ENCODE peak calls at places on chromosomes 13 and 19, in eight cellular contexts. One of them, this sample, is unnamed.

GRCh38 chr19:15072930-15073647 is 8.9 kb upstream of the OR1I1 start:
- DNase-seq in stimulated activated CD4-positive, alpha-beta T cell treated with anti-CD3 and anti-CD28 coated beads, TNF-alpha, amount 100 ng/mL, for 1 hour: no peak
- DNase-seq in activated CD4-positive, alpha-beta T cell treated with anti-CD3 and anti-CD28 coated beads for 24 hours: no peak
- DNase-seq in frontal cortex: no peak
- DNase-seq in Ammon's horn: no peak
- DNase-seq in choroid plexus epithelial cell: no peak
- DNase-seq in T-helper 2 cell: no peak
- DNase-seq in AG08396: no peak
- DNase-seq in this sample: no peak

GRCh38 chr19:23789246-23789645 is 30.6 kb upstream of the ZNF681 start:
- DNase-seq in stimulated activated CD4-positive, alpha-beta T cell treated with anti-CD3 and anti-CD28 coated beads, TNF-alpha, amount 100 ng/mL, for 1 hour: no peak
- DNase-seq in activated CD4-positive, alpha-beta T cell treated with anti-CD3 and anti-CD28 coated beads for 24 hours: no peak
- DNase-seq in frontal cortex: no peak
- DNase-seq in Ammon's horn: no peak
- DNase-seq in choroid plexus epithelial cell: no peak
- DNase-seq in T-helper 2 cell: no peak
- DNase-seq in AG08396: no peak
- DNase-seq in this sample: no peak

GRCh38 chr19:8580710-8581281 is 3.6 kb upstream of the MYO1F start:
- DNase-seq in stimulated activated CD4-positive, alpha-beta T cell treated with anti-CD3 and anti-CD28 coated beads, TNF-alpha, amount 100 ng/mL, for 1 hour: peak
- DNase-seq in activated CD4-positive, alpha-beta T cell treated with anti-CD3 and anti-CD28 coated beads for 24 hours: peak
- DNase-seq in frontal cortex: peak
- DNase-seq in Ammon's horn: peak
- DNase-seq in choroid plexus epithelial cell: peak
- DNase-seq in T-helper 2 cell: peak
- DNase-seq in AG08396: peak
- DNase-seq in this sample: peak

GRCh38 chr19:11538232-11539036 is at the start of gene CNN1:
- DNase-seq in stimulated activated CD4-positive, alpha-beta T cell treated with anti-CD3 and anti-CD28 coated beads, TNF-alpha, amount 100 ng/mL, for 1 hour: no peak
- DNase-seq in activated CD4-positive, alpha-beta T cell treated with anti-CD3 and anti-CD28 coated beads for 24 hours: no peak
- DNase-seq in frontal cortex: no peak
- DNase-seq in Ammon's horn: no peak
- DNase-seq in choroid plexus epithelial cell: peak
- DNase-seq in T-helper 2 cell: no peak
- DNase-seq in AG08396: peak
- DNase-seq in this sample: no peak

GRCh38 chr19:1126984-1127760 is 23.4 kb downstream of the GPX4 start:
- DNase-seq in stimulated activated CD4-positive, alpha-beta T cell treated with anti-CD3 and anti-CD28 coated beads, TNF-alpha, amount 100 ng/mL, for 1 hour: no peak
- DNase-seq in activated CD4-positive, alpha-beta T cell treated with anti-CD3 and anti-CD28 coated beads for 24 hours: no peak
- DNase-seq in frontal cortex: no peak
- DNase-seq in Ammon's horn: no peak
- DNase-seq in choroid plexus epithelial cell: no peak
- DNase-seq in T-helper 2 cell: no peak
- DNase-seq in AG08396: no peak
- DNase-seq in this sample: no peak

GRCh38 chr19:6890421-6890913 is 3.1 kb downstream of the ADGRE1 start:
- DNase-seq in stimulated activated CD4-positive, alpha-beta T cell treated with anti-CD3 and anti-CD28 coated beads, TNF-alpha, amount 100 ng/mL, for 1 hour: no peak
- DNase-seq in activated CD4-positive, alpha-beta T cell treated with anti-CD3 and anti-CD28 coated beads for 24 hours: no peak
- DNase-seq in frontal cortex: no peak
- DNase-seq in Ammon's horn: no peak
- DNase-seq in choroid plexus epithelial cell: no peak
- DNase-seq in T-helper 2 cell: no peak
- DNase-seq in AG08396: no peak
- DNase-seq in this sample: no peak

GRCh38 chr19:12668937-12669271 is 2.3 kb downstream of the WDR83 start:
- DNase-seq in stimulated activated CD4-positive, alpha-beta T cell treated with anti-CD3 and anti-CD28 coated beads, TNF-alpha, amount 100 ng/mL, for 1 hour: peak
- DNase-seq in activated CD4-positive, alpha-beta T cell treated with anti-CD3 and anti-CD28 coated beads for 24 hours: no peak
- DNase-seq in frontal cortex: no peak
- DNase-seq in Ammon's horn: peak
- DNase-seq in choroid plexus epithelial cell: peak
- DNase-seq in T-helper 2 cell: peak
- DNase-seq in AG08396: peak
- DNase-seq in this sample: peak

GRCh38 chr13:72062566-72062965 is 195.6 kb upstream of the DACH1 start:
- DNase-seq in stimulated activated CD4-positive, alpha-beta T cell treated with anti-CD3 and anti-CD28 coated beads, TNF-alpha, amount 100 ng/mL, for 1 hour: no peak
- DNase-seq in activated CD4-positive, alpha-beta T cell treated with anti-CD3 and anti-CD28 coated beads for 24 hours: no peak
- DNase-seq in frontal cortex: no peak
- DNase-seq in Ammon's horn: no peak
- DNase-seq in choroid plexus epithelial cell: no peak
- DNase-seq in T-helper 2 cell: no peak
- DNase-seq in AG08396: no peak
- DNase-seq in this sample: no peak

GRCh38 chr19:4007021-4007835 is at the start of gene PIAS4:
- DNase-seq in stimulated activated CD4-positive, alpha-beta T cell treated with anti-CD3 and anti-CD28 coated beads, TNF-alpha, amount 100 ng/mL, for 1 hour: peak
- DNase-seq in activated CD4-positive, alpha-beta T cell treated with anti-CD3 and anti-CD28 coated beads for 24 hours: peak
- DNase-seq in frontal cortex: peak
- DNase-seq in Ammon's horn: peak
- DNase-seq in choroid plexus epithelial cell: peak
- DNase-seq in T-helper 2 cell: peak
- DNase-seq in AG08396: peak
- DNase-seq in this sample: peak

GRCh38 chr13:105703843-105704242 is 831.6 kb downstream of the EFNB2 start:
- DNase-seq in stimulated activated CD4-positive, alpha-beta T cell treated with anti-CD3 and anti-CD28 coated beads, TNF-alpha, amount 100 ng/mL, for 1 hour: no peak
- DNase-seq in activated CD4-positive, alpha-beta T cell treated with anti-CD3 and anti-CD28 coated beads for 24 hours: no peak
- DNase-seq in frontal cortex: no peak
- DNase-seq in Ammon's horn: no peak
- DNase-seq in choroid plexus epithelial cell: no peak
- DNase-seq in T-helper 2 cell: no peak
- DNase-seq in AG08396: no peak
- DNase-seq in this sample: no peak

GRCh38 chr13:114148521-114148855 is 16.1 kb upstream of the RASA3 start:
- DNase-seq in stimulated activated CD4-positive, alpha-beta T cell treated with anti-CD3 and anti-CD28 coated beads, TNF-alpha, amount 100 ng/mL, for 1 hour: peak
- DNase-seq in activated CD4-positive, alpha-beta T cell treated with anti-CD3 and anti-CD28 coated beads for 24 hours: no peak
- DNase-seq in frontal cortex: no peak
- DNase-seq in Ammon's horn: no peak
- DNase-seq in choroid plexus epithelial cell: no peak
- DNase-seq in T-helper 2 cell: peak
- DNase-seq in AG08396: no peak
- DNase-seq in this sample: peak

GRCh38 chr19:18541992-18542935 is 1.1 kb downstream of the FKBP8 start:
- DNase-seq in stimulated activated CD4-positive, alpha-beta T cell treated with anti-CD3 and anti-CD28 coated beads, TNF-alpha, amount 100 ng/mL, for 1 hour: no peak
- DNase-seq in activated CD4-positive, alpha-beta T cell treated with anti-CD3 and anti-CD28 coated beads for 24 hours: no peak
- DNase-seq in frontal cortex: peak
- DNase-seq in Ammon's horn: peak
- DNase-seq in choroid plexus epithelial cell: no peak
- DNase-seq in T-helper 2 cell: no peak
- DNase-seq in AG08396: no peak
- DNase-seq in this sample: peak

GRCh38 chr19:58033741-58034475 is at the start of gene ZSCAN1:
- DNase-seq in stimulated activated CD4-positive, alpha-beta T cell treated with anti-CD3 and anti-CD28 coated beads, TNF-alpha, amount 100 ng/mL, for 1 hour: no peak
- DNase-seq in activated CD4-positive, alpha-beta T cell treated with anti-CD3 and anti-CD28 coated beads for 24 hours: no peak
- DNase-seq in frontal cortex: peak
- DNase-seq in Ammon's horn: peak
- DNase-seq in choroid plexus epithelial cell: peak
- DNase-seq in T-helper 2 cell: no peak
- DNase-seq in AG08396: peak
- DNase-seq in this sample: no peak

GRCh38 chr13:52739468-52740071 is at the start of gene CNMD:
- DNase-seq in stimulated activated CD4-positive, alpha-beta T cell treated with anti-CD3 and anti-CD28 coated beads, TNF-alpha, amount 100 ng/mL, for 1 hour: no peak
- DNase-seq in activated CD4-positive, alpha-beta T cell treated with anti-CD3 and anti-CD28 coated beads for 24 hours: no peak
- DNase-seq in frontal cortex: no peak
- DNase-seq in Ammon's horn: no peak
- DNase-seq in choroid plexus epithelial cell: no peak
- DNase-seq in T-helper 2 cell: no peak
- DNase-seq in AG08396: no peak
- DNase-seq in this sample: no peak

GRCh38 chr19:21117041-21117907 is 24.6 kb upstream of the ZNF431 start:
- DNase-seq in stimulated activated CD4-positive, alpha-beta T cell treated with anti-CD3 and anti-CD28 coated beads, TNF-alpha, amount 100 ng/mL, for 1 hour: no peak
- DNase-seq in activated CD4-positive, alpha-beta T cell treated with anti-CD3 and anti-CD28 coated beads for 24 hours: no peak
- DNase-seq in frontal cortex: no peak
- DNase-seq in Ammon's horn: no peak
- DNase-seq in choroid plexus epithelial cell: peak
- DNase-seq in T-helper 2 cell: no peak
- DNase-seq in AG08396: no peak
- DNase-seq in this sample: no peak

GRCh38 chr19:18541258-18541991 is 1.9 kb downstream of the FKBP8 start:
- DNase-seq in stimulated activated CD4-positive, alpha-beta T cell treated with anti-CD3 and anti-CD28 coated beads, TNF-alpha, amount 100 ng/mL, for 1 hour: no peak
- DNase-seq in activated CD4-positive, alpha-beta T cell treated with anti-CD3 and anti-CD28 coated beads for 24 hours: no peak
- DNase-seq in frontal cortex: no peak
- DNase-seq in Ammon's horn: peak
- DNase-seq in choroid plexus epithelial cell: no peak
- DNase-seq in T-helper 2 cell: no peak
- DNase-seq in AG08396: no peak
- DNase-seq in this sample: no peak

GRCh38 chr13:21326155-21327030 is 132.7 kb downstream of the ZDHHC20 start:
- DNase-seq in stimulated activated CD4-positive, alpha-beta T cell treated with anti-CD3 and anti-CD28 coated beads, TNF-alpha, amount 100 ng/mL, for 1 hour: no peak
- DNase-seq in activated CD4-positive, alpha-beta T cell treated with anti-CD3 and anti-CD28 coated beads for 24 hours: peak
- DNase-seq in frontal cortex: no peak
- DNase-seq in Ammon's horn: peak
- DNase-seq in choroid plexus epithelial cell: peak
- DNase-seq in T-helper 2 cell: no peak
- DNase-seq in AG08396: peak
- DNase-seq in this sample: no peak

GRCh38 chr19:40799558-40800338 is 757 bp downstream of the EGLN2 start:
- DNase-seq in stimulated activated CD4-positive, alpha-beta T cell treated with anti-CD3 and anti-CD28 coated beads, TNF-alpha, amount 100 ng/mL, for 1 hour: no peak
- DNase-seq in activated CD4-positive, alpha-beta T cell treated with anti-CD3 and anti-CD28 coated beads for 24 hours: no peak
- DNase-seq in frontal cortex: peak
- DNase-seq in Ammon's horn: peak
- DNase-seq in choroid plexus epithelial cell: peak
- DNase-seq in T-helper 2 cell: no peak
- DNase-seq in AG08396: peak
- DNase-seq in this sample: peak

GRCh38 chr19:49224856-49225255 is 67.3 kb downstream of the TRPM4 start:
- DNase-seq in stimulated activated CD4-positive, alpha-beta T cell treated with anti-CD3 and anti-CD28 coated beads, TNF-alpha, amount 100 ng/mL, for 1 hour: no peak
- DNase-seq in activated CD4-positive, alpha-beta T cell treated with anti-CD3 and anti-CD28 coated beads for 24 hours: no peak
- DNase-seq in frontal cortex: no peak
- DNase-seq in Ammon's horn: no peak
- DNase-seq in choroid plexus epithelial cell: peak
- DNase-seq in T-helper 2 cell: no peak
- DNase-seq in AG08396: peak
- DNase-seq in this sample: no peak

GRCh38 chr19:1172353-1173159 is 1.5 kb downstream of the SBNO2 start:
- DNase-seq in stimulated activated CD4-positive, alpha-beta T cell treated with anti-CD3 and anti-CD28 coated beads, TNF-alpha, amount 100 ng/mL, for 1 hour: no peak
- DNase-seq in activated CD4-positive, alpha-beta T cell treated with anti-CD3 and anti-CD28 coated beads for 24 hours: no peak
- DNase-seq in frontal cortex: peak
- DNase-seq in Ammon's horn: peak
- DNase-seq in choroid plexus epithelial cell: peak
- DNase-seq in T-helper 2 cell: no peak
- DNase-seq in AG08396: peak
- DNase-seq in this sample: no peak

GRCh38 chr13:109628251-109628699 is 158.1 kb downstream of the IRS2 start:
- DNase-seq in stimulated activated CD4-positive, alpha-beta T cell treated with anti-CD3 and anti-CD28 coated beads, TNF-alpha, amount 100 ng/mL, for 1 hour: no peak
- DNase-seq in activated CD4-positive, alpha-beta T cell treated with anti-CD3 and anti-CD28 coated beads for 24 hours: no peak
- DNase-seq in frontal cortex: no peak
- DNase-seq in Ammon's horn: no peak
- DNase-seq in choroid plexus epithelial cell: peak
- DNase-seq in T-helper 2 cell: no peak
- DNase-seq in AG08396: peak
- DNase-seq in this sample: no peak

GRCh38 chr19:28581468-28581770 is 631.5 kb downstream of the UQCRFS1 start:
- DNase-seq in stimulated activated CD4-positive, alpha-beta T cell treated with anti-CD3 and anti-CD28 coated beads, TNF-alpha, amount 100 ng/mL, for 1 hour: no peak
- DNase-seq in activated CD4-positive, alpha-beta T cell treated with anti-CD3 and anti-CD28 coated beads for 24 hours: no peak
- DNase-seq in frontal cortex: no peak
- DNase-seq in Ammon's horn: no peak
- DNase-seq in choroid plexus epithelial cell: no peak
- DNase-seq in T-helper 2 cell: no peak
- DNase-seq in AG08396: no peak
- DNase-seq in this sample: no peak

GRCh38 chr19:38499532-38499931 is 66.0 kb downstream of the RYR1 start:
- DNase-seq in stimulated activated CD4-positive, alpha-beta T cell treated with anti-CD3 and anti-CD28 coated beads, TNF-alpha, amount 100 ng/mL, for 1 hour: no peak
- DNase-seq in activated CD4-positive, alpha-beta T cell treated with anti-CD3 and anti-CD28 coated beads for 24 hours: no peak
- DNase-seq in frontal cortex: no peak
- DNase-seq in Ammon's horn: no peak
- DNase-seq in choroid plexus epithelial cell: no peak
- DNase-seq in T-helper 2 cell: no peak
- DNase-seq in AG08396: no peak
- DNase-seq in this sample: no peak

GRCh38 chr13:92896842-92897241 is 329.8 kb upstream of the GPC6 start:
- DNase-seq in stimulated activated CD4-positive, alpha-beta T cell treated with anti-CD3 and anti-CD28 coated beads, TNF-alpha, amount 100 ng/mL, for 1 hour: no peak
- DNase-seq in activated CD4-positive, alpha-beta T cell treated with anti-CD3 and anti-CD28 coated beads for 24 hours: no peak
- DNase-seq in frontal cortex: no peak
- DNase-seq in Ammon's horn: no peak
- DNase-seq in choroid plexus epithelial cell: peak
- DNase-seq in T-helper 2 cell: no peak
- DNase-seq in AG08396: no peak
- DNase-seq in this sample: no peak

GRCh38 chr13:100753391-100753790 is 78.8 kb upstream of the TMTC4 start:
- DNase-seq in stimulated activated CD4-positive, alpha-beta T cell treated with anti-CD3 and anti-CD28 coated beads, TNF-alpha, amount 100 ng/mL, for 1 hour: no peak
- DNase-seq in activated CD4-positive, alpha-beta T cell treated with anti-CD3 and anti-CD28 coated beads for 24 hours: no peak
- DNase-seq in frontal cortex: no peak
- DNase-seq in Ammon's horn: peak
- DNase-seq in choroid plexus epithelial cell: no peak
- DNase-seq in T-helper 2 cell: no peak
- DNase-seq in AG08396: no peak
- DNase-seq in this sample: no peak

GRCh38 chr13:113493315-113493951 is 2.9 kb upstream of the DCUN1D2 start:
- DNase-seq in stimulated activated CD4-positive, alpha-beta T cell treated with anti-CD3 and anti-CD28 coated beads, TNF-alpha, amount 100 ng/mL, for 1 hour: no peak
- DNase-seq in activated CD4-positive, alpha-beta T cell treated with anti-CD3 and anti-CD28 coated beads for 24 hours: no peak
- DNase-seq in frontal cortex: no peak
- DNase-seq in Ammon's horn: no peak
- DNase-seq in choroid plexus epithelial cell: peak
- DNase-seq in T-helper 2 cell: no peak
- DNase-seq in AG08396: peak
- DNase-seq in this sample: peak

GRCh38 chr19:1833540-1833939 is 14.7 kb downstream of the REXO1 start:
- DNase-seq in stimulated activated CD4-positive, alpha-beta T cell treated with anti-CD3 and anti-CD28 coated beads, TNF-alpha, amount 100 ng/mL, for 1 hour: no peak
- DNase-seq in activated CD4-positive, alpha-beta T cell treated with anti-CD3 and anti-CD28 coated beads for 24 hours: no peak
- DNase-seq in frontal cortex: no peak
- DNase-seq in Ammon's horn: peak
- DNase-seq in choroid plexus epithelial cell: no peak
- DNase-seq in T-helper 2 cell: no peak
- DNase-seq in AG08396: peak
- DNase-seq in this sample: no peak

GRCh38 chr19:16463991-16464575 is 7.7 kb downstream of the EPS15L1 start:
- DNase-seq in stimulated activated CD4-positive, alpha-beta T cell treated with anti-CD3 and anti-CD28 coated beads, TNF-alpha, amount 100 ng/mL, for 1 hour: no peak
- DNase-seq in activated CD4-positive, alpha-beta T cell treated with anti-CD3 and anti-CD28 coated beads for 24 hours: no peak
- DNase-seq in frontal cortex: no peak
- DNase-seq in Ammon's horn: no peak
- DNase-seq in choroid plexus epithelial cell: peak
- DNase-seq in T-helper 2 cell: no peak
- DNase-seq in AG08396: peak
- DNase-seq in this sample: no peak

GRCh38 chr19:3204646-3205275 is 19.0 kb downstream of the NCLN start:
- DNase-seq in stimulated activated CD4-positive, alpha-beta T cell treated with anti-CD3 and anti-CD28 coated beads, TNF-alpha, amount 100 ng/mL, for 1 hour: no peak
- DNase-seq in activated CD4-positive, alpha-beta T cell treated with anti-CD3 and anti-CD28 coated beads for 24 hours: no peak
- DNase-seq in frontal cortex: no peak
- DNase-seq in Ammon's horn: no peak
- DNase-seq in choroid plexus epithelial cell: no peak
- DNase-seq in T-helper 2 cell: no peak
- DNase-seq in AG08396: no peak
- DNase-seq in this sample: no peak

This sample was measured in GM13977.